ENCODE peak calls at places on chromosomes 2 and 18, in eight cellular contexts. O, A, H, R, Y, P, F and V are unnamed samples.

GRCh38 chr2:71617266-71617665 is 163.9 kb downstream of the DYSF start:
- DNase-seq in F (no peak), R (no peak), H (no peak), P (no peak), O (no peak), Y (no peak), A (no peak), V (no peak)

GRCh38 chr2:56009758-56010534 is 86.4 kb upstream of the EFEMP1 start:
- DNase-seq in Y (peak; percentile 43), R (peak; percentile 60), A (no peak), P (no peak), H (peak; percentile 12), O (no peak), F (no peak), V (no peak)

GRCh38 chr2:177262958-177263450 is 1.5 kb downstream of the NFE2L2 start:
- DNase-seq in Y (no peak), O (no peak), H (no peak), P (no peak), A (no peak), F (no peak), R (no peak), V (no peak)

GRCh38 chr2:27627963-27628766 is 647 bp downstream of the CCDC121 start:
- DNase-seq in H (no peak), F (peak; percentile 57), R (peak; percentile 86), P (no peak), A (no peak), O (no peak), Y (peak; percentile 12), V (peak; percentile 53)

GRCh38 chr2:223692227-223692947 is 90.2 kb upstream of the SCG2 start:
- DNase-seq in R (peak; percentile 84), A (no peak), Y (peak; percentile 68), F (no peak), P (no peak), H (peak; percentile 50), O (no peak), V (no peak)

GRCh38 chr18:74050807-74051206 is 96.8 kb downstream of the FBXO15 start:
- DNase-seq in Y (peak; percentile 50), H (no peak), O (no peak), F (no peak), R (no peak), A (no peak), P (no peak), V (no peak)

GRCh38 chr2:6177796-6178195 is 485.6 kb downstream of the SOX11 start:
- DNase-seq in P (no peak), H (no peak), R (no peak), O (no peak), Y (no peak), F (no peak), A (no peak), V (no peak)

GRCh38 chr2:217799553-217800432 is 203.0 kb downstream of the TNS1 start:
- DNase-seq in Y (no peak), A (no peak), P (no peak), F (peak; percentile 46), O (peak; percentile 43), H (no peak), R (no peak), V (peak; percentile 14)

GRCh38 chr2:38107738-38108410 is 31.9 kb upstream of the CYP1B1 start:
- DNase-seq in Y (no peak), O (no peak), F (no peak), A (no peak), P (no peak), R (no peak), H (no peak), V (no peak)